ENCODE peak calls at places on chromosome 12, in ten cellular contexts. H, G, D, S, B, Y, A, I, O and T are unnamed samples. For H3K36me3, the result is how much of the 10 kb centered on the place peaks cover.

GRCh38 chr12:111783046-111783445 is 16.3 kb downstream of the ALDH2 start:
- DNase-seq in H (no peak), G (no peak), D (no peak), S (no peak), B (no peak), Y (no peak), A (no peak), I (no peak), O (no peak), T (no peak)

GRCh38 chr12:105386431-105386830 is 55.9 kb downstream of the C12orf75 start:
- DNase-seq in H (no peak), G (no peak), D (no peak), S (no peak), B (no peak), Y (peak), A (no peak), I (no peak), O (no peak), T (no peak)

GRCh38 chr12:51048601-51049369 is 658 bp downstream of the LETMD1 start:
- DNase-seq in H (no peak), G (no peak), D (peak), S (no peak), B (no peak), Y (no peak), A (no peak), I (no peak), O (no peak), T (no peak)

GRCh38 chr12:64578556-64578955 is 31.7 kb upstream of the RASSF3 start:
- DNase-seq in H (no peak), G (no peak), D (no peak), S (no peak), B (no peak), Y (no peak), A (no peak), I (no peak), O (no peak), T (no peak)

GRCh38 chr12:76678992-76679391 is 84.9 kb upstream of the ZDHHC17 start:
- DNase-seq in H (no peak), G (no peak), D (no peak), S (no peak), B (no peak), Y (no peak), A (no peak), I (no peak), O (no peak), T (no peak)

GRCh38 chr12:47105914-47106674 is 26.3 kb upstream of the AMIGO2 start:
- DNase-seq in H (no peak), G (no peak), D (no peak), S (no peak), B (no peak), Y (no peak), A (no peak), I (no peak), O (peak), T (peak)

GRCh38 chr12:123494124-123494843 is 36.3 kb downstream of the SNRNP35 start:
- DNase-seq in H (no peak), G (peak), D (no peak), S (no peak), B (no peak), Y (no peak), A (no peak), I (no peak), O (no peak), T (no peak)

GRCh38 chr12:8145754-8146415 is 10.9 kb upstream of the ZNF705A start:
- DNase-seq in H (no peak), G (peak), D (no peak), S (peak), B (peak), Y (peak), A (peak), I (peak), O (no peak), T (peak)

GRCh38 chr12:121798807-121799174 is 5.0 kb upstream of the SETD1B start:
- DNase-seq in H (no peak), G (no peak), D (no peak), S (no peak), B (no peak), Y (no peak), A (no peak), I (no peak), O (no peak), T (peak)

GRCh38 chr12:124713436-124714082 is 146.1 kb upstream of the NCOR2 start:
- DNase-seq in H (peak), G (no peak), D (peak), S (peak), B (peak), Y (no peak), A (peak), I (peak), O (peak), T (peak)

GRCh38 chr12:47988073-47989022 is 15.9 kb downstream of the COL2A1 start:
- DNase-seq in H (no peak), G (peak), D (no peak), S (no peak), B (no peak), Y (no peak), A (no peak), I (no peak), O (no peak), T (no peak)

GRCh38 chr12:24931666-24932405 is 17.1 kb downstream of the BCAT1 start:
- DNase-seq in H (no peak), G (no peak), D (no peak), S (no peak), B (no peak), Y (no peak), A (no peak), I (no peak), O (no peak), T (no peak)

GRCh38 chr12:57240069-57240921 is 10.7 kb downstream of the STAC3 start:
- DNase-seq in H (peak), G (peak), D (peak), S (no peak), B (peak), Y (peak), A (peak), I (no peak), O (peak), T (peak)

GRCh38 chr12:111803851-111804250 is 37.1 kb downstream of the ALDH2 start:
- DNase-seq in H (no peak), G (no peak), D (no peak), S (no peak), B (no peak), Y (no peak), A (no peak), I (no peak), O (no peak), T (no peak)

GRCh38 chr12:12779529-12779928 is 5.9 kb upstream of the APOLD1 start:
- DNase-seq in H (no peak), G (no peak), D (no peak), S (no peak), B (peak), Y (peak), A (no peak), I (no peak), O (no peak), T (no peak)

GRCh38 chr12:133165776-133166175 is 15.5 kb upstream of the ZNF268 start:
- DNase-seq in H (no peak), G (no peak), D (no peak), S (no peak), B (no peak), Y (no peak), A (no peak), I (no peak), O (no peak), T (no peak)
- H3K4me3 ChIP-seq in H (no peak), G (no peak), D (no peak), S (no peak), B (no peak), Y (no peak), A (no peak), I (no peak), O (no peak), T (no peak)

GRCh38 chr12:39638840-39639239 is 19.2 kb upstream of the ABCD2 start:
- DNase-seq in H (no peak), G (no peak), D (no peak), S (no peak), B (no peak), Y (no peak), A (no peak), I (no peak), O (no peak), T (no peak)
- H3K36me3 ChIP-seq in H (under half), G (under half), D (under half), S (under half), B (under half), Y (under half), A (under half), I (under half), O (under half), T (under half)

GRCh38 chr12:89709157-89709993 is 737 bp upstream of the ATP2B1 start:
- DNase-seq in H (peak), G (peak), D (peak), S (peak), B (peak), Y (peak), A (peak), I (peak), O (peak), T (peak)

GRCh38 chr12:89709994-89710872 is 1.6 kb upstream of the ATP2B1 start:
- DNase-seq in H (no peak), G (peak), D (peak), S (peak), B (peak), Y (no peak), A (peak), I (no peak), O (peak), T (peak)

GRCh38 chr12:89707623-89707991 is 1.0 kb downstream of the ATP2B1 start:
- DNase-seq in H (peak), G (peak), D (no peak), S (peak), B (peak), Y (no peak), A (no peak), I (no peak), O (no peak), T (peak)

GRCh38 chr12:89707992-89708792 is 446 bp downstream of the ATP2B1 start:
- DNase-seq in H (peak), G (peak), D (peak), S (peak), B (peak), Y (peak), A (peak), I (no peak), O (peak), T (peak)

DNA sequence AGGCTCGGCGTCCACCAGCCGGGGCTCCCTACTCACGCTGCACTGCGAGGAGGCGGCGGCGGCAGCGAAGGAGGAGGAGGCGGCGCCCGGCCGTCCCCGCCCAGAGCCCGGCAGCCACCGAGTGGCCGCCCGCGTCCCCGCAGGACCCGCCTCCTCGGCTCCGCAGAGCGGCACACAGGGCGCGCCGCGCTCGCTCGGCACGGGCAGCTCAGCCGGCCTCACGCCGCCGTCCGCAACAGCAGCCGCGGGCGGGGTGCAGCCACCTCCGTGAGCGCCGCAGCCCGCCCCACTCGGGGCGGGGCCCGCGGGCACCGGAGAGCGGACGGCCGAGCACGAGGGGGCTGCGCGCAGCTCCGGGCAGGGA is at the start of gene ATP2B1:
- DNase-seq in H (peak), G (peak), D (peak), S (peak), B (peak), Y (peak), A (peak), I (no peak), O (peak), T (peak)
- H3K4me3 ChIP-seq in H (peak), G (peak), D (peak), S (peak), B (peak), Y (peak), A (peak), I (peak), O (peak), T (peak)

GRCh38 chr12:109967383-109968031 is 28.7 kb downstream of the GIT2 start:
- DNase-seq in H (no peak), G (peak), D (no peak), S (no peak), B (peak), Y (peak), A (no peak), I (no peak), O (no peak), T (no peak)

GRCh38 chr12:109968801-109969200 is 27.4 kb downstream of the GIT2 start:
- DNase-seq in H (no peak), G (no peak), D (no peak), S (no peak), B (no peak), Y (no peak), A (no peak), I (no peak), O (no peak), T (no peak)

GRCh38 chr12:109968032-109968420 is 28.1 kb downstream of the GIT2 start:
- DNase-seq in H (no peak), G (no peak), D (no peak), S (no peak), B (no peak), Y (no peak), A (no peak), I (no peak), O (no peak), T (no peak)

GRCh38 chr12:109963743-109964429 is 32.3 kb downstream of the GIT2 start:
- DNase-seq in H (no peak), G (no peak), D (no peak), S (peak), B (peak), Y (no peak), A (no peak), I (no peak), O (no peak), T (peak)

GRCh38 chr12:109966531-109966930 is 29.6 kb downstream of the GIT2 start:
- DNase-seq in H (no peak), G (no peak), D (no peak), S (no peak), B (no peak), Y (no peak), A (no peak), I (no peak), O (no peak), T (no peak)
- H3K36me3 ChIP-seq in H (under half), G (under half), D (under half), S (half or more), B (under half), Y (under half), A (half or more), I (under half), O (under half), T (under half)